ENCODE peak calls at places on chromosomes 5 and 9, in nine cellular contexts. R, T, H, U, A, B, E, S and L are unnamed samples.

GRCh38 chr5:146071171-146071570 is 34.2 kb downstream of the PLAC8L1 start:
- DNase-seq in R (no peak), T (no peak), H (no peak), U (no peak), A (no peak), B (no peak), E (no peak), S (no peak), L (no peak)

GRCh38 chr5:159802661-159803060 is 113.6 kb upstream of the ADRA1B start:
- DNase-seq in R (no peak), T (no peak), H (no peak), U (no peak), A (no peak), B (no peak), E (no peak), S (no peak), L (no peak)

GRCh38 chr9:107087256-107087655 is 195.8 kb upstream of the RAD23B start:
- DNase-seq in R (no peak), T (no peak), H (no peak), U (no peak), A (no peak), B (no peak), E (no peak), S (no peak), L (no peak)

GRCh38 chr9:3962467-3962866 is 337.4 kb downstream of the GLIS3 start:
- DNase-seq in R (peak; percentile 16), T (no peak), H (no peak), U (no peak), A (peak; percentile 37), B (peak; percentile 35), E (no peak), S (no peak), L (no peak)

GRCh38 chr5:122845253-122846050 is at the start of gene SNX24:
- DNase-seq in R (peak; percentile 52), T (peak; percentile 23), H (peak; percentile 5), U (peak; percentile 43), A (peak; percentile 83), B (peak; percentile 90), E (peak; percentile 69), S (peak; percentile 62), L (peak; percentile 81)

GRCh38 chr9:37412431-37413151 is 9.9 kb upstream of the GRHPR start:
- DNase-seq in R (no peak), T (no peak), H (no peak), U (no peak), A (peak; percentile 53), B (no peak), E (peak; percentile 48), S (no peak), L (no peak)

GRCh38 chr9:15834541-15834940 is 281.7 kb downstream of the CCDC171 start:
- DNase-seq in R (no peak), T (no peak), H (no peak), U (no peak), A (no peak), B (no peak), E (no peak), S (no peak), L (peak; percentile 46)

GRCh38 chr5:144298658-144299057 is 128.0 kb downstream of the KCTD16 start:
- DNase-seq in R (no peak), T (no peak), H (no peak), U (no peak), A (no peak), B (no peak), E (no peak), S (no peak), L (no peak)

GRCh38 chr5:114324282-114324681 is 37.6 kb upstream of the KCNN2 start:
- DNase-seq in R (no peak), T (no peak), H (no peak), U (no peak), A (no peak), B (no peak), E (no peak), S (peak; percentile 55), L (no peak)

GRCh38 chr5:23648656-23649055 is 141.2 kb downstream of the PRDM9 start:
- DNase-seq in R (no peak), T (no peak), H (no peak), U (no peak), A (no peak), B (no peak), E (no peak), S (no peak), L (no peak)

GRCh38 chr5:179777456-179777855 is 16.3 kb upstream of the LTC4S start:
- DNase-seq in R (no peak), T (no peak), H (no peak), U (no peak), A (no peak), B (no peak), E (no peak), S (no peak), L (no peak)

GRCh38 chr5:14202462-14202861 is 59.3 kb downstream of the TRIO start:
- DNase-seq in R (no peak), T (no peak), H (peak; percentile 72), U (no peak), A (peak; percentile 87), B (no peak), E (no peak), S (peak; percentile 85), L (no peak)

GRCh38 chr9:69218166-69218565 is 44.1 kb downstream of the TJP2 start:
- DNase-seq in R (no peak), T (no peak), H (no peak), U (no peak), A (no peak), B (no peak), E (no peak), S (no peak), L (peak; percentile 66)